ENCODE peak calls at places on chromosome 19, in eight cellular contexts. A, T, B, F, Q, G, I and Y are unnamed samples.

GRCh38 chr19:40745402-40745780 is 4.9 kb downstream of the ACTMAP start:
- DNase-seq in A (no peak), T (no peak), B (no peak), F (peak), Q (no peak), G (no peak), I (no peak), Y (no peak)

GRCh38 chr19:3914199-3914598 is 18.7 kb upstream of the NMRK2 start:
- DNase-seq in A (no peak), T (no peak), B (no peak), F (no peak), Q (no peak), G (no peak), I (no peak), Y (no peak)

GRCh38 chr19:52070496-52070895 is 21.9 kb upstream of the ZNF432 start:
- DNase-seq in A (no peak), T (no peak), B (no peak), F (no peak), Q (peak), G (no peak), I (no peak), Y (no peak)

GRCh38 chr19:10677796-10678195 is 23.4 kb upstream of the QTRT1 start:
- DNase-seq in A (no peak), T (no peak), B (no peak), F (no peak), Q (no peak), G (no peak), I (no peak), Y (no peak)

GRCh38 chr19:55486971-55487883 is 1.0 kb upstream of the SSC5D start:
- DNase-seq in A (no peak), T (no peak), B (no peak), F (peak), Q (peak), G (no peak), I (no peak), Y (no peak)

GRCh38 chr19:36120092-36120983 is 5.1 kb downstream of the TBCB start:
- DNase-seq in A (no peak), T (no peak), B (no peak), F (no peak), Q (no peak), G (no peak), I (no peak), Y (no peak)

GRCh38 chr19:17073869-17074627 is 1.2 kb downstream of the HAUS8 start:
- DNase-seq in A (peak), T (no peak), B (no peak), F (no peak), Q (no peak), G (no peak), I (peak), Y (no peak)

GRCh38 chr19:4431808-4432674 is 25.6 kb downstream of the UBXN6 start:
- DNase-seq in A (no peak), T (no peak), B (no peak), F (no peak), Q (no peak), G (no peak), I (no peak), Y (no peak)

GRCh38 chr19:47231215-47232054 is 436 bp upstream of the BBC3 start:
- DNase-seq in A (peak), T (peak), B (no peak), F (peak), Q (peak), G (peak), I (peak), Y (peak)

GRCh38 chr19:53868892-53869804 is 1.5 kb downstream of the MYADM start:
- DNase-seq in A (no peak), T (peak), B (no peak), F (peak), Q (peak), G (peak), I (peak), Y (peak)

GRCh38 chr19:33763661-33764343 is 32.9 kb upstream of the KCTD15 start:
- DNase-seq in A (no peak), T (no peak), B (no peak), F (no peak), Q (no peak), G (no peak), I (no peak), Y (no peak)

GRCh38 chr19:492091-492531 is 4.2 kb upstream of the MADCAM1 start:
- DNase-seq in A (no peak), T (peak), B (no peak), F (no peak), Q (no peak), G (no peak), I (no peak), Y (no peak)

GRCh38 chr19:15210323-15210774 is 9.6 kb upstream of the NOTCH3 start:
- DNase-seq in A (no peak), T (no peak), B (no peak), F (no peak), Q (peak), G (no peak), I (no peak), Y (no peak)

GRCh38 chr19:14840206-14840605 is 5.2 kb upstream of the OR7A5 start:
- DNase-seq in A (no peak), T (no peak), B (no peak), F (no peak), Q (no peak), G (no peak), I (no peak), Y (no peak)

GRCh38 chr19:4606921-4607678 is 32.2 kb upstream of the TNFAIP8L1 start:
- DNase-seq in A (peak), T (peak), B (no peak), F (no peak), Q (no peak), G (no peak), I (no peak), Y (no peak)

GRCh38 chr19:43711751-43712355 is 4.0 kb upstream of the IRGC start:
- DNase-seq in A (no peak), T (no peak), B (no peak), F (no peak), Q (no peak), G (no peak), I (no peak), Y (no peak)

GRCh38 chr19:2494447-2495129 is 18.7 kb downstream of the GADD45B start:
- DNase-seq in A (no peak), T (no peak), B (no peak), F (no peak), Q (peak), G (no peak), I (peak), Y (no peak)

GRCh38 chr19:51136891-51137551 is 5.1 kb upstream of the SIGLEC7 start:
- DNase-seq in A (no peak), T (no peak), B (no peak), F (no peak), Q (no peak), G (no peak), I (no peak), Y (no peak)

GRCh38 chr19:3494051-3494450 is 6.4 kb downstream of the DOHH start:
- DNase-seq in A (no peak), T (peak), B (no peak), F (no peak), Q (no peak), G (no peak), I (no peak), Y (no peak)